ENCODE peak calls at places on chromosomes 12 and 14, in eight cellular contexts. T, K, R, P, H, N, J and W are unnamed samples.

GRCh38 chr12:71768900-71769299 is 14.2 kb downstream of the RAB21 start:
- DNase-seq in R (no peak), P (no peak), N (no peak), J (no peak), T (no peak), H (no peak), K (no peak), W (no peak)

GRCh38 chr12:68271346-68271745 is 17.9 kb upstream of the IL22 start:
- DNase-seq in P (no peak), N (no peak), H (no peak), K (no peak), R (no peak), J (no peak), T (no peak), W (peak)

GRCh38 chr12:48072266-48072665 is 33.6 kb downstream of the SENP1 start:
- DNase-seq in T (no peak), J (no peak), K (no peak), H (no peak), R (no peak), P (no peak), N (no peak), W (no peak)

GRCh38 chr12:6465467-6466183 is 4.9 kb downstream of the VAMP1 start:
- DNase-seq in T (peak), N (peak), P (peak), R (peak), J (peak), H (peak), K (peak), W (no peak)

GRCh38 chr12:129681830-129682229 is 222.0 kb downstream of the TMEM132D start:
- DNase-seq in R (no peak), N (no peak), J (no peak), P (no peak), K (no peak), T (no peak), H (no peak), W (no peak)

GRCh38 chr14:59126714-59127436 is 61.6 kb upstream of the DAAM1 start:
- DNase-seq in N (peak), H (peak), T (peak), P (peak), K (peak), J (peak), R (peak), W (peak)

GRCh38 chr12:43370299-43370698 is 181.7 kb downstream of the ADAMTS20 start:
- DNase-seq in N (peak), H (no peak), T (peak), K (peak), P (no peak), R (no peak), J (peak), W (no peak)

GRCh38 chr14:76080009-76080408 is 71.7 kb upstream of the GPATCH2L start:
- DNase-seq in K (no peak), R (no peak), P (no peak), J (no peak), T (no peak), N (no peak), H (no peak), W (no peak)

GRCh38 chr12:109309441-109310246 is 560 bp upstream of the FOXN4 start:
- DNase-seq in R (peak), T (no peak), H (peak), P (peak), J (no peak), N (no peak), K (no peak), W (no peak)

GRCh38 chr12:13455765-13456164 is 259.2 kb downstream of the EMP1 start:
- DNase-seq in J (no peak), T (no peak), H (no peak), K (no peak), R (no peak), N (no peak), P (no peak), W (no peak)

GRCh38 chr12:109488051-109488665 is 10.7 kb downstream of the UBE3B start:
- DNase-seq in N (no peak), P (no peak), J (no peak), H (no peak), R (no peak), K (no peak), T (no peak), W (no peak)

GRCh38 chr14:56482306-56482705 is 97.3 kb upstream of the TMEM260 start:
- DNase-seq in H (no peak), T (peak), K (peak), R (peak), P (peak), J (no peak), N (no peak), W (peak)

DNA sequence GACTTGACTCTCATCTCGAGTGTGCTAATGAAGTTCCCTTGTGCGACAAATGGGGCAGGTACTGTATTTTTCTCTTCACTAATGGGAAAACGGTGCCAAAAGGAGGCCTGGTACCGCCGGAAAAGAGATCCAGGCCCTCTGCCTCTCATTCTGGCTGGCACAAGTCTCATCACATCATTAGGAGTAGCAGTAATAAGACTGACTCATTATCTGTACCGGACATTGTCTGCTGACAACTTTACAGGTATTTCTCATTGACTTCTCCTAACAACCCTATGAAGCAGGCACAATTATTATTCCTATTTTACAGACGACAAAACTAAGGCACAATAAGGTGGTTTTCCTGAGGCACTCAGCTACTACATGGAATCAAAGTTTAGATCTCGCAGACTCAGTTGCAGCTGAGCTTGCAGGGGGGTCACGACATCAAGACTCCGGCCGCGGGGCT is 651 bp downstream of the APPL2 start:
- DNase-seq in K (no peak), P (no peak), N (no peak), R (no peak), J (no peak), T (no peak), H (peak), W (no peak)
- TF ChIP-seq REST in K (no peak), P (no peak), N (no peak), R (no peak), J (no peak), T (no peak), H (no peak), W (no peak)

DNA sequence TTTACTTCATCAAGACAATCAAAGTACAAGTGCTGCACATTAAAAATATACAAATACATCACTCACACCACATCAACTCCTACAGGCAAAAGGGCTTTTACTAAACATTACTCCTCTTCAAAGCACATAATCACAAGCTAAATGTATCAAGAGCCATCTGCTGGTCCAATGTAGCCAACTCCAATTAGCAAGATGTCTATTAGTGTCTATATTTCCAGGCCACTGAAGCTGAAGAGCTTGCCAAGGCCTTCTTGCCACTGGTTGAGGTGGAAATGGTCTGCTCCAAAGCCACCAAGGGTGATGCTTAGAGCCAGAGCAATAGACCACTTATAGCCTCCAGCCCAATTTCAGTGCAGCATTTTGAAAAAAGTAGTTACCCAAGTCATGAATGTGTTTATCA is 54.5 kb downstream of the RASSF9 start:
- DNase-seq in R (no peak), K (no peak), P (no peak), T (no peak), N (no peak), H (no peak), J (no peak), W (no peak)
- TF ChIP-seq REST in R (no peak), K (no peak), P (no peak), T (no peak), N (no peak), H (no peak), J (no peak), W (no peak)

GRCh38 chr14:68358978-68359861 is 433.6 kb downstream of the ZFP36L1 start:
- DNase-seq in N (no peak), J (no peak), P (no peak), H (no peak), K (no peak), T (no peak), R (peak), W (no peak)
- TF ChIP-seq REST in N (no peak), J (no peak), P (no peak), H (no peak), K (no peak), T (no peak), R (no peak), W (no peak)

GRCh38 chr14:100616854-100617714 is 29.9 kb upstream of the BEGAIN start:
- DNase-seq in K (no peak), H (peak), J (no peak), N (no peak), T (no peak), R (no peak), P (no peak), W (no peak)
- TF ChIP-seq REST in K (no peak), H (no peak), J (no peak), N (no peak), T (no peak), R (no peak), P (no peak), W (no peak)

DNA sequence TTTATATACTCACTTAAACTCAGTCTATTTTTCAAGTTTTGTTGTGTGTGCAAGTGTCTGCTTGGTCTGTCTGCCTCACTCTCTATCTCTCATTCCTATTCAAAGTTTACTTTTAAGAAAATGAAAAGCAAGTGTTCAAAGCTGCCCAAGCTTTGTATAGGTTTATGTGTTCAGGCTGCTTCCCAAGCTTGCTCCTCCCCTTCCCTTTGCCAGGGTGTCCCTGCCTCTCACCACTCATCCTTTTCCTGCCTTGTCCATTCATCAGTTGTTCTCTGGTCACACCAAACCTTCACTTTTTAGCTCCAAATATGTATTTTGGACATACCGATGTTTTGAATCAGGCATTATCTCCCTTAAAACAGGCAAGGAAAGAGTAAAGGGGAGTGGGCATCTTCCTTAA is 41.3 kb downstream of the STK38L start:
- DNase-seq in H (no peak), K (no peak), N (no peak), J (no peak), T (no peak), R (no peak), P (no peak), W (no peak)
- TF ChIP-seq REST in H (no peak), K (no peak), N (no peak), J (no peak), T (no peak), R (no peak), P (no peak), W (no peak)

GRCh38 chr12:53115112-53115890 is 12.0 kb downstream of the SOAT2 start:
- DNase-seq in J (no peak), N (no peak), R (peak), T (no peak), H (no peak), K (no peak), P (peak), W (no peak)
- TF ChIP-seq REST in J (no peak), N (no peak), R (no peak), T (no peak), H (no peak), K (no peak), P (no peak), W (no peak)

GRCh38 chr12:122917508-122918227 is 21.7 kb upstream of the VPS37B start:
- DNase-seq in N (peak), H (no peak), R (no peak), J (no peak), K (peak), T (no peak), P (no peak), W (no peak)
- TF ChIP-seq REST in N (no peak), H (no peak), R (no peak), J (no peak), K (no peak), T (no peak), P (no peak), W (no peak)